ENCODE peak calls at places on chromosomes 7 and 10, in ten cellular contexts. E is OCI-LY7, I is fibroblast of the aortic adventitia, X is Peyer's patch, M is astrocyte of the cerebellum, H is tibial artery, R is brain microvascular endothelial cell, W is heart left ventricle, F is AG10803, B is fibroblast of pulmonary artery. Q is an unnamed sample.

GRCh38 chr7:39434012-39434411 is 132.2 kb upstream of the YAE1 start:
- DNase-seq in E (no peak), I (no peak), X (no peak), M (no peak), H (no peak), R (no peak), W (no peak), F (no peak), B (no peak), Q (no peak)

GRCh38 chr10:127942811-127943210 is 35.9 kb downstream of the PTPRE start:
- DNase-seq in E (no peak), I (no peak), X (no peak), M (no peak), H (no peak), R (peak), W (no peak), F (no peak), B (no peak), Q (no peak)

GRCh38 chr10:100109670-100110069 is 28.0 kb upstream of the CPN1 start:
- DNase-seq in E (peak), I (no peak), X (no peak), M (no peak), H (no peak), R (no peak), W (no peak), F (no peak), B (no peak), Q (no peak)

GRCh38 chr10:96651998-96652431 is 65.2 kb upstream of the TM9SF3 start:
- DNase-seq in E (peak), I (no peak), X (peak), M (no peak), H (no peak), R (no peak), W (no peak), F (no peak), B (no peak), Q (no peak)

GRCh38 chr7:32532716-32533115 is 37.4 kb downstream of the AVL9 start:
- DNase-seq in E (no peak), I (no peak), X (no peak), M (no peak), H (no peak), R (no peak), W (no peak), F (no peak), B (no peak), Q (no peak)

GRCh38 chr10:77643795-77644468 is 6.3 kb upstream of the KCNMA1 start:
- DNase-seq in E (peak), I (peak), X (no peak), M (peak), H (no peak), R (peak), W (no peak), F (peak), B (peak), Q (peak)

GRCh38 chr10:78624791-78625190 is 444.0 kb upstream of the ZMIZ1 start:
- DNase-seq in E (no peak), I (no peak), X (no peak), M (no peak), H (no peak), R (no peak), W (no peak), F (no peak), B (no peak), Q (no peak)

GRCh38 chr7:94050046-94050445 is 45.9 kb upstream of the BET1 start:
- DNase-seq in E (peak), I (no peak), X (peak), M (no peak), H (no peak), R (no peak), W (no peak), F (no peak), B (no peak), Q (no peak)

GRCh38 chr10:124030061-124030460 is 63.3 kb downstream of the CHST15 start:
- DNase-seq in E (no peak), I (no peak), X (no peak), M (no peak), H (no peak), R (no peak), W (peak), F (no peak), B (no peak), Q (no peak)

GRCh38 chr7:109377076-109377884 is 807.6 kb downstream of the DNAJB9 start:
- DNase-seq in E (no peak), I (no peak), X (no peak), M (no peak), H (no peak), R (no peak), W (no peak), F (no peak), B (no peak), Q (no peak)

GRCh38 chr10:26550774-26551526 is 112.8 kb downstream of the APBB1IP start:
- DNase-seq in E (no peak), I (no peak), X (no peak), M (no peak), H (no peak), R (no peak), W (no peak), F (no peak), B (no peak), Q (no peak)

GRCh38 chr7:79434098-79434497 is 19.4 kb downstream of the MAGI2 start:
- DNase-seq in E (no peak), I (peak), X (no peak), M (no peak), H (no peak), R (peak), W (no peak), F (peak), B (peak), Q (peak)

GRCh38 chr7:117811696-117812095 is 61.5 kb downstream of the CTTNBP2 start:
- DNase-seq in E (no peak), I (no peak), X (no peak), M (no peak), H (no peak), R (no peak), W (no peak), F (no peak), B (no peak), Q (no peak)

GRCh38 chr7:140327261-140327661 is 71.1 kb downstream of the SLC37A3 start:
- DNase-seq in E (no peak), I (no peak), X (no peak), M (no peak), H (no peak), R (no peak), W (no peak), F (no peak), B (no peak), Q (no peak)

GRCh38 chr10:129161184-129161583 is 305.9 kb upstream of the MGMT start:
- DNase-seq in E (no peak), I (no peak), X (no peak), M (peak), H (no peak), R (peak), W (no peak), F (no peak), B (peak), Q (peak)

GRCh38 chr7:78018541-78019456 is 220.2 kb downstream of the PHTF2 start:
- DNase-seq in E (no peak), I (peak), X (peak), M (no peak), H (peak), R (peak), W (peak), F (peak), B (peak), Q (peak)

GRCh38 chr7:14419554-14419953 is 430.1 kb upstream of the ETV1 start:
- DNase-seq in E (no peak), I (peak), X (no peak), M (no peak), H (no peak), R (no peak), W (no peak), F (no peak), B (peak), Q (no peak)

GRCh38 chr10:81081887-81082620 is 544.4 kb downstream of the SH2D4B start:
- DNase-seq in E (peak), I (no peak), X (no peak), M (no peak), H (no peak), R (no peak), W (no peak), F (no peak), B (no peak), Q (no peak)

GRCh38 chr7:19362099-19362498 is 216.9 kb upstream of the FERD3L start:
- DNase-seq in E (no peak), I (peak), X (no peak), M (no peak), H (no peak), R (peak), W (no peak), F (peak), B (peak), Q (peak)

GRCh38 chr7:98641646-98642489 is 24.8 kb downstream of the NPTX2 start:
- DNase-seq in E (peak), I (no peak), X (no peak), M (no peak), H (peak), R (no peak), W (no peak), F (no peak), B (peak), Q (no peak)

GRCh38 chr7:134709197-134709596 is 62.5 kb downstream of the BPGM start:
- DNase-seq in E (no peak), I (peak), X (no peak), M (no peak), H (no peak), R (no peak), W (no peak), F (peak), B (no peak), Q (no peak)

GRCh38 chr7:38232475-38233366 is 40.7 kb downstream of the TARP start:
- DNase-seq in E (no peak), I (no peak), X (peak), M (peak), H (no peak), R (peak), W (peak), F (no peak), B (no peak), Q (no peak)

GRCh38 chr10:133160813-133161471 is 923 bp downstream of the KNDC1 start:
- DNase-seq in E (no peak), I (no peak), X (no peak), M (no peak), H (no peak), R (no peak), W (no peak), F (no peak), B (no peak), Q (no peak)

GRCh38 chr10:70508912-70509366 is 30.4 kb downstream of the PALD1 start:
- DNase-seq in E (peak), I (peak), X (peak), M (no peak), H (peak), R (no peak), W (peak), F (peak), B (peak), Q (peak)

GRCh38 chr7:3747452-3747851 is 446.4 kb downstream of the SDK1 start:
- DNase-seq in E (peak), I (no peak), X (no peak), M (no peak), H (no peak), R (no peak), W (no peak), F (no peak), B (no peak), Q (no peak)

GRCh38 chr7:121890833-121891232 is 17.9 kb downstream of the PTPRZ1 start:
- DNase-seq in E (no peak), I (no peak), X (no peak), M (no peak), H (no peak), R (no peak), W (no peak), F (no peak), B (no peak), Q (no peak)

DNA sequence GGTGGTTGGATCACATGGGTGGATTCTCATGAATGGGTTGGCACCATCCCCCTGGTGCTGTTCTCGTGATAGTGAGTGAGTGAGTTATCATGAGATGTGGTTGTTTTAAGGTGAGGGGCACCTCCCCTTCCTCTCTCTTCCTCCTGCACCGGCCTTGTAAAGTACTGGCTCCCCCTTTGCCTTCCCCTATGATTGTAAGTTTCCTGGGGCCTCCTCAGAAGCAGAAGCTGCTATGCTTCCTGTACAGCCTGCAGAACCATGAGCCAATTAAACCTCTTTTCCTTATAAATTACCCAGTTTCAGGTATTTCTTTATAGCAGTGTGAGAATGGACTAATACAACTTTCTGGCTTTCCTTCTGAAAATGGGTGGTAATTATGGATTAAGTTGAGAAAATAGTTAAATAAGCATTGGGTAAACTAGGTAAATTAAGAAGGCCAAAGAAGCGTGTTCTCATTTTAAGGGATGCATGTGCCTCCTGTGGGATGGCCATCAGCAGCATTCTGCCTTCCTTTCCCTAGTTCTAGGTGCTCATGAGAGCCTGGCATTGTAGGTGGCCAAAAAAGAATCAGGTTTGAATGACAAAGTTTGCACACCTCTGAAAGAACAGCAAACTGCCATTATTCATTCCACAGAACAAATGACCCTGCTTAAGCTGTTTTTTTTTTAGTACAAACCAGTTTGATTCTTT is 241.4 kb upstream of the CCDC6 start:
- DNase-seq in E (no peak), I (no peak), X (no peak), M (no peak), H (no peak), R (no peak), W (no peak), F (no peak), B (no peak), Q (no peak)
- H3K4me3 ChIP-seq in E (no peak), I (no peak), X (no peak), M (no peak), H (no peak), R (no peak), W (no peak), F (no peak), B (no peak), Q (no peak)

DNA sequence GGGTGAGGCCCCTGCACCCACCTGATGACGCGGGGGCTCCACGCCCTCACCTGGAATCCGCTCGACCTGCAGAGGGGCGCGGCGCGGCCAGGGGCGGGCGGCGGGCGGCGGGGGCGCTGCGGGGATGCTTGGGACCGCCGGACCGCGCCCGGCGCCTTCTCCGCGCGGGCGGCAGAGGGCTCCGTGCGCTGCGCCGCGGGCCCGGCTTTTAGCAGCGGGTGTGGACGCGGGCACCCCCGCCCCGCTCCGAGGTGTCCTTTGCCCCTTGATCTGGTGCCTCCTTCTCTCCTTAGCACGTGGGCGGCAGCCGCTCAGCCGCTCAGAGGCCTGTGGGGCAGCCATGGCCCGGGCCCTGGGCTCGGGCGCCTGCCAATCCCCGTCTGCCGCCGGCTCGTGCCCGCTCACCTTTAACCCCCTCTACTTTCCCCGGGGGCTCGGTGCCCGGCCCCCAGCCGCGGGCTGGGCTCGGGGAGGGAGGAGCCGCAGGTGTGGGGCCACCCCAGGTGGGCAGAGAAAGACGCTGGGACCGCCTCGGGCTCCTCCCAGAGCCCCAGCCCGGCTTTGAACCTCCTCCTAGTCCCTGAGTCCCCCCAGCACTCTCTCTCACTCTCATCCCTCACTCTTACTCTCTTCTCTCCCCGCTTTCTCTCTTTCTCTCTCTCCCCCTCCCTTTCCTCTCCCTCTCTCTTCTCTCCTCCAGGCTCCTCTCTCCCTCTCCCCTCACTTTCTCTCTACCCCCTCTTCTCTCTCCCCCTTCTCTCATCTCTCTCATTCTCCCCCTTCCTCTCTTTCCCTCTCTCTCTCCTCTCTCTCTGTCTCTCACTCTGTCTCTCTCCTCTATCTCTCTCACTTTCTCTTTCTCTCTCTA is 19.7 kb upstream of the VPS37D start:
- DNase-seq in E (no peak), I (no peak), X (no peak), M (no peak), H (no peak), R (no peak), W (no peak), F (no peak), B (no peak), Q (no peak)
- TF ChIP-seq CTCF in E (no peak), I (peak), X (peak), M (no peak), H (no peak), R (no peak), W (no peak), F (no peak), B (no peak), Q (no peak)

DNA sequence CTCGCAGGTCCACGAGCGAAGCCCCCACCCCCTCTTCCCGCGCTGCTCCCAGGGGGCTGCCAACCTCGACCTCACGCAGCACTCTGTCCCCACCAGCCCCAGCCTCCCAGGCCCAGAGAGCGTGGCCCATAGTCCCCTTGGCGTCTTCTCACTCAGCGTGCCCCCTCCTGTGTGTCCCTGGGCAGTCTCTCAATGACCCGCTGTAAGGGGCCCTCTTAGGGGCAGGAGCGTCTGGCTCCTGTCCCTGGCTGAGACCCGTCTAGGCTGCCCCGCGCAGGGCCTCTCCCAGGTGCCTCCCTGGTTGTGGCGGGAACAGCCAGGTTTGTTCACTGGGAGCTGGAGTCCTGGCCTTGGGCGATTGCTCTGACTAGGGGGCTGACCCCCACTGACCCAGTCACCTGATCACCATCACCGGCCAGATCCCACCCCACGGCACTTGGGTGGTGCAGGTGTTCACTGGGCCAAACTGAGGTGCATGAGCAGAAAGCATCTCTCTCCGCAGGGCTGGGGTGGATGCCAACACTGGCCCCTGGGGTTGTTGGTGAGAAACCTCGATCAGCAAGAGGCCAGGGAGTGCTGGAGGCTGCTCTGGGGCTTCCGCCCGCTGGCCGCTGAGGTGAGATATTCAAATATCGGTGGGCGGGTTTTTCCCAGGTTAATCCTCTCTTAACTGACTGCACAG is 12.6 kb upstream of the WDFY4 start:
- DNase-seq in E (peak), I (no peak), X (peak), M (no peak), H (no peak), R (no peak), W (peak), F (no peak), B (no peak), Q (no peak)
- H3K4me3 ChIP-seq in E (peak), I (no peak), X (peak), M (no peak), H (no peak), R (no peak), W (peak), F (no peak), B (no peak), Q (no peak)

DNA sequence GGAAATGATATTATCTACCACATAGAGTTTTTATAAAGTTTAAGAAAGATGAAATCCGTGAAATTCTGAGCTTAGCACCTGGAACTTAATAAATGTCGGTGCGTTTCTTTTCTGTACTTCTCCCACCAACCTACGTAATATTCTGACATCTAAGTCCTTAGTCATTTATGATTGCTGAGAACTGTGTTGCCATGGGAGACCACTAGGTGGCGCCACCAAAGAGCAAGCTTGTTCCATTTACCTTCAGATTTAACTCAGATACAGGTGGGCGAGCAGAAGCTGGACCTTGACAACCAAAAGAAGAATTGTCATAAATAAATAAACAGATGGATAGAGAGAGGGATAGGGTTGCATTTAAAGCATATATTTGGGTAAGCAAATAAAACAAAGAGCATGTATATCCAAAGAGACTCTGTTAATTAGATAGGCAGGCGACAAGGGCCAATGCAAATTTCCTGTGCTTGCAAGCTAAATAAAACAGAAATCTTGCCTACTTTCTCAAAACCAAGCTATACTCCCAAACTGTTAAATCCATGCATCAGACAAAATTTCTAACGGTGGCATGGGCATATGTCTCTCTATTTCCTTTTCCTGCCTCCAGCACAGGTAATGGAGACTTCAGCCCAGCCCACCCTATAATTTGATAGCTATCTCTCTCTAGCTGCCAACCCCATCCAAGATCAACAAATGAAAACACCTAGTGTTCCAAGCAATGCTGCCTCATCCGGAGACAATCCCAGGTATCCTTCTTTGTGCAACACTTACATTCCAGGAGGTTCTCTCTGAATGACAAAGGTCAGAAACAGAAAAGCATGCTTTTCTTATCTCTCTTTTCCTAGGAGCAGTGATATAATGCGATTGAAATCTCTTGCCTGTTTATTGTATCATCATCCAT is 699.6 kb downstream of the INHBA start:
- DNase-seq in E (peak), I (peak), X (no peak), M (no peak), H (no peak), R (peak), W (no peak), F (peak), B (peak), Q (peak)
- TF ChIP-seq CTCF in E (peak), I (peak), X (peak), M (peak), H (peak), R (peak), W (peak), F (peak), B (peak), Q (peak)

DNA sequence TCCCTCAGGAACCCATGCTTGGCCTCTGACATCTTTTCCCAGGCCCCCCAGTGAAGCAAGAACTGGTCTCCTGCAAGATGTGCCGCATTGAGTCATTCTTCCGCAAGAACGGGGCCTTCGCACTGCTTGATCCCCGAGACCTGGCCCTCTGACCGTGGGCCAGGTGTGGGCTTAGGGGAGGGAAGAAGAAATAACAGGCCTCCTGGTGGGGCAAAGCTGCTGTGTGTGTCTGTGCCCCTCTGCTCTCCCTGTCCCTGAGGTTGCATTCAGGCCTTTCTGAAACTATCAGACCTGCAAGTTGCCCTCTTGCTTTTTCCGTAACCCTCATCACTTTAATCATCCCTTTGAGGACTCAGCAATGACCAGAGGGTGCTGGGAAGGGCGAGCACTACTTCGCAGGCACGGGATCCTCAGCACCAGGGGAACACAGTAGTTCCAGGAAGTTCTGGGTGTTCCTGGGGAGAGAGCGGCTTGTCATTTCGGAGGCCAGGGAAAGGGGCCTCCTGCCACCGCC is 6.0 kb downstream of the ATP6V1F start:
- DNase-seq in E (no peak), I (no peak), X (no peak), M (no peak), H (no peak), R (no peak), W (no peak), F (no peak), B (no peak), Q (no peak)
- H3K4me3 ChIP-seq in E (peak), I (peak), X (peak), M (peak), H (peak), R (peak), W (peak), F (no peak), B (no peak), Q (no peak)

Q was measured in cardiac fibroblast.